ENCODE peak calls at places on chromosomes 5 and 9, in seven cellular contexts. One of them, this sample, is unnamed.

GRCh38 chr9:35914307-35914807 is 5.1 kb downstream of the SPAAR start:
- DNase-seq in tibial artery: no peak
- DNase-seq in neural progenitor cell: peak; percentile 74
- DNase-seq in brain microvascular endothelial cell: no peak
- DNase-seq in transverse colon: peak; percentile 75
- DNase-seq in esophagus squamous epithelium: no peak
- DNase-seq in fibroblast of lung: peak; percentile 34
- DNase-seq in this sample: no peak

GRCh38 chr5:140169410-140169809 is 5.6 kb upstream of the CYSTM1 start:
- DNase-seq in tibial artery: no peak
- DNase-seq in neural progenitor cell: no peak
- DNase-seq in brain microvascular endothelial cell: no peak
- DNase-seq in transverse colon: no peak
- DNase-seq in esophagus squamous epithelium: no peak
- DNase-seq in fibroblast of lung: no peak
- DNase-seq in this sample: no peak

GRCh38 chr5:160894-161540 is 30.3 kb upstream of the LRRC14B start:
- DNase-seq in tibial artery: no peak
- DNase-seq in neural progenitor cell: no peak
- DNase-seq in brain microvascular endothelial cell: no peak
- DNase-seq in transverse colon: no peak
- DNase-seq in esophagus squamous epithelium: no peak
- DNase-seq in fibroblast of lung: no peak
- DNase-seq in this sample: no peak

GRCh38 chr5:91024727-91025126 is 358.4 kb downstream of the ARRDC3 start:
- DNase-seq in tibial artery: no peak
- DNase-seq in neural progenitor cell: no peak
- DNase-seq in brain microvascular endothelial cell: no peak
- DNase-seq in transverse colon: no peak
- DNase-seq in esophagus squamous epithelium: no peak
- DNase-seq in fibroblast of lung: no peak
- DNase-seq in this sample: no peak

GRCh38 chr5:78653969-78654368 is 5.4 kb upstream of the LHFPL2 start:
- DNase-seq in tibial artery: no peak
- DNase-seq in neural progenitor cell: no peak
- DNase-seq in brain microvascular endothelial cell: no peak
- DNase-seq in transverse colon: no peak
- DNase-seq in esophagus squamous epithelium: no peak
- DNase-seq in fibroblast of lung: peak; percentile 33
- DNase-seq in this sample: no peak

GRCh38 chr5:113043491-113043931 is 66.9 kb downstream of the DCP2 start:
- DNase-seq in tibial artery: no peak
- DNase-seq in neural progenitor cell: peak; percentile 72
- DNase-seq in brain microvascular endothelial cell: no peak
- DNase-seq in transverse colon: no peak
- DNase-seq in esophagus squamous epithelium: no peak
- DNase-seq in fibroblast of lung: peak; percentile 51
- DNase-seq in this sample: no peak

GRCh38 chr5:140391312-140391711 is 10.3 kb upstream of the ANKHD1 start:
- DNase-seq in tibial artery: no peak
- DNase-seq in neural progenitor cell: no peak
- DNase-seq in brain microvascular endothelial cell: no peak
- DNase-seq in transverse colon: no peak
- DNase-seq in esophagus squamous epithelium: no peak
- DNase-seq in fibroblast of lung: no peak
- DNase-seq in this sample: no peak

GRCh38 chr9:132977626-132978450 is 656 bp upstream of the GFI1B start:
- DNase-seq in tibial artery: peak; percentile 39
- DNase-seq in neural progenitor cell: peak; percentile 79
- DNase-seq in brain microvascular endothelial cell: peak; percentile 42
- DNase-seq in transverse colon: peak; percentile 81
- DNase-seq in esophagus squamous epithelium: no peak
- DNase-seq in fibroblast of lung: peak; percentile 21
- DNase-seq in this sample: peak; percentile 35

GRCh38 chr5:103079796-103080195 is 40.1 kb downstream of the GIN1 start:
- DNase-seq in tibial artery: no peak
- DNase-seq in neural progenitor cell: no peak
- DNase-seq in brain microvascular endothelial cell: no peak
- DNase-seq in transverse colon: no peak
- DNase-seq in esophagus squamous epithelium: no peak
- DNase-seq in fibroblast of lung: no peak
- DNase-seq in this sample: no peak

GRCh38 chr5:15577831-15578230 is 77.9 kb downstream of the FBXL7 start:
- DNase-seq in tibial artery: no peak
- DNase-seq in neural progenitor cell: no peak
- DNase-seq in brain microvascular endothelial cell: no peak
- DNase-seq in transverse colon: no peak
- DNase-seq in esophagus squamous epithelium: no peak
- DNase-seq in fibroblast of lung: no peak
- DNase-seq in this sample: no peak

GRCh38 chr9:88604836-88605499 is 70.0 kb downstream of the NXNL2 start:
- DNase-seq in tibial artery: no peak
- DNase-seq in neural progenitor cell: no peak
- DNase-seq in brain microvascular endothelial cell: no peak
- DNase-seq in transverse colon: no peak
- DNase-seq in esophagus squamous epithelium: no peak
- DNase-seq in fibroblast of lung: peak; percentile 30
- DNase-seq in this sample: no peak

DNA sequence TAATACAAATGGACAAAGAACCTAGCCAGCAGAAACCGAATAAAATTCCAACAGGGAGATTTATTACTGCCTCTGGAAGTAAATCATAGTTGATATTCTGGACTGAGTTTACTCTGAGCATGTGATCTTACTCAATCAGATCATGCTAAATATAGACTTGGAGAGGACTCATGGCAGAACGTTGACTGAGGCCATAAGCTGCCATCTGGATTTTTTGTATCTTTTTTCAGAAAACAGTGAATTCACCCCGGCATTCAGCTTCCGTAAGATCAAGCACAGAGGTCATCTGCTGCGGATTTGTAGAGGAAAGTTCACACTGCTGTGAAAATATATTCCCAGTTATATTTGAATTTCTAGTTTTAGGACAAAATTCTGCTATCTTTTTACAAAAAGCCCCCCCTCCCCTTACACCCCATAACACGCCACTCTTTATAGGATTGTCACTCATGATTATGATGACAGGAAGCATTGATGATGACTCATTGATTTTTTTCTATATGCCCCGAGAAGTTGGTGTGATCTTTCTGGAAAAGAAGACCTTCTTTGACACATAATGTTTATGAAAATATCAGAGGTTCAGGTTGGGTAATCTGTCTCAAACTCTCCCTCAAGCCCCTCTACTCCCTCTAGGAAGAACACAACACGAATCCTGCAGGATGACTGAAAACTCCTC is 70.7 kb downstream of the NXNL2 start:
- DNase-seq in tibial artery: no peak
- DNase-seq in neural progenitor cell: no peak
- DNase-seq in brain microvascular endothelial cell: no peak
- DNase-seq in transverse colon: no peak
- DNase-seq in esophagus squamous epithelium: no peak
- DNase-seq in fibroblast of lung: peak; percentile 28
- DNase-seq in this sample: no peak
- H3K4me3 ChIP-seq in tibial artery: no peak overlapping the region
- H3K4me3 ChIP-seq in neural progenitor cell: no peak overlapping the region
- H3K4me3 ChIP-seq in brain microvascular endothelial cell: no peak overlapping the region
- H3K4me3 ChIP-seq in transverse colon: no peak overlapping the region
- H3K4me3 ChIP-seq in esophagus squamous epithelium: no peak overlapping the region
- H3K4me3 ChIP-seq in fibroblast of lung: no peak overlapping the region
- H3K4me3 ChIP-seq in this sample: no peak overlapping the region

DNA sequence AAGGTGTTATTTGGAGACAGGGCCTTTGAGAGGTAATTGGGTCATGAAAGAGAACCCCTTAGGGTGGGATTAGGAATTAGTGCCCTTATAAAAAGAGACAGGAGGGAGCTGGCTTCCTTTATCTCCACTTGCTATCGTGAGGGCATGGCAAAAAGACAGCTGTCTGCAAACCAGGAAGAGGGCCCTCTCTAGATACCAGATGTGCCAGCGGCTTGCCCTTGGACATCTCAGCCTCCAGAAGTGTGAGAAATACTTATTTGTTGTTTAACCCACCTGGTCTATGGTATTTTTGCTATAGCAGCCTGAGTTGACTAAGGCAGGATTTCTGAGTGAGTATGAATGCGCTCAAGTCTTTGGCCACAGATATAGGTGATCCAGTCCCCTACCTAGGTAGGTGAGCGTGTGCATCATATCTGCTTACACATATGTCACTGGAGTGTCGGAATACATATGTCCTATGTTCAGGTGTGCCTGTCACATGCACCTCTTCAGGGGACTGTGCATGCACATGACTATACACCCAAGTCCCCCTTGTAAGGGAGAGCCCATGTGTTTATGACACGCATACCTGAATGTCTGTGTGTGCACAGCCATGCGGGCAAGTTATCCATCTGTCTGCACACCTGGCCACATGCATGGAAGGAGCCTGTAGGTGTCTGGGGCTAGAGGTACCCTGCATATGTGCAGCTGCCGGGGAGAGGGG is 817 bp upstream of the RGS14 start:
- DNase-seq in tibial artery: no peak
- DNase-seq in neural progenitor cell: no peak
- DNase-seq in brain microvascular endothelial cell: no peak
- DNase-seq in transverse colon: no peak
- DNase-seq in esophagus squamous epithelium: no peak
- DNase-seq in fibroblast of lung: no peak
- DNase-seq in this sample: no peak
- H3K4me3 ChIP-seq in tibial artery: no peak overlapping the region
- H3K4me3 ChIP-seq in neural progenitor cell: no peak overlapping the region
- H3K4me3 ChIP-seq in brain microvascular endothelial cell: no peak overlapping the region
- H3K4me3 ChIP-seq in transverse colon: no peak overlapping the region
- H3K4me3 ChIP-seq in esophagus squamous epithelium: peak overlapping the region; percentile 63
- H3K4me3 ChIP-seq in fibroblast of lung: no peak overlapping the region
- H3K4me3 ChIP-seq in this sample: peak overlapping the region; percentile 75

GRCh38 chr5:158174918-158175663 is 316.1 kb upstream of the CLINT1 start:
- DNase-seq in tibial artery: peak; percentile 75
- DNase-seq in neural progenitor cell: peak; percentile 92
- DNase-seq in brain microvascular endothelial cell: peak; percentile 69
- DNase-seq in transverse colon: peak; percentile 77
- DNase-seq in esophagus squamous epithelium: no peak
- DNase-seq in fibroblast of lung: peak; percentile 43
- DNase-seq in this sample: peak; percentile 49
- H3K4me3 ChIP-seq in tibial artery: no peak overlapping the region
- H3K4me3 ChIP-seq in neural progenitor cell: no peak overlapping the region
- H3K4me3 ChIP-seq in brain microvascular endothelial cell: no peak overlapping the region
- H3K4me3 ChIP-seq in transverse colon: no peak overlapping the region
- H3K4me3 ChIP-seq in esophagus squamous epithelium: no peak overlapping the region
- H3K4me3 ChIP-seq in fibroblast of lung: no peak overlapping the region
- H3K4me3 ChIP-seq in this sample: no peak overlapping the region

DNA sequence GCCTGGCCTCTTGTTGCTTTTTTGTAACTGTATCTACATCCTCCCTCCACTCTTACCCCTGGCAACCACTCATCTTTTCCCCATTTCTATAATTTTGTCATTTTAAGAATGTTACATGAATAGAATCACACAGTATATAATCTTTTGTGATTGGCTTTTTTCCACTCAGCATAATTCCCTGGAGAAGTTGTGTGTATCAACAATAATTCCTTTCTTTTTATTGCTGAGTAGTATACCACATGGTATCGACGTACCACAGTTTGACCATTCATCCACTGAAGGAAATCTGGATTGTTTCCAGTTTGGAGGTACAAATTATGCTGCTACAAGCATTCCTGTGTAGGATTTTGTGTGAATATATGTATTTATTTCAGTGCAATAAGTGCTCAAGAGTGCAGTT is 21.7 kb upstream of the ENTREP1 start:
- DNase-seq in tibial artery: no peak
- DNase-seq in neural progenitor cell: no peak
- DNase-seq in brain microvascular endothelial cell: no peak
- DNase-seq in transverse colon: no peak
- DNase-seq in esophagus squamous epithelium: no peak
- DNase-seq in fibroblast of lung: no peak
- DNase-seq in this sample: no peak
- H3K4me3 ChIP-seq in tibial artery: no peak overlapping the region
- H3K4me3 ChIP-seq in neural progenitor cell: no peak overlapping the region
- H3K4me3 ChIP-seq in brain microvascular endothelial cell: no peak overlapping the region
- H3K4me3 ChIP-seq in transverse colon: no peak overlapping the region
- H3K4me3 ChIP-seq in esophagus squamous epithelium: no peak overlapping the region
- H3K4me3 ChIP-seq in fibroblast of lung: no peak overlapping the region
- H3K4me3 ChIP-seq in this sample: no peak overlapping the region

DNA sequence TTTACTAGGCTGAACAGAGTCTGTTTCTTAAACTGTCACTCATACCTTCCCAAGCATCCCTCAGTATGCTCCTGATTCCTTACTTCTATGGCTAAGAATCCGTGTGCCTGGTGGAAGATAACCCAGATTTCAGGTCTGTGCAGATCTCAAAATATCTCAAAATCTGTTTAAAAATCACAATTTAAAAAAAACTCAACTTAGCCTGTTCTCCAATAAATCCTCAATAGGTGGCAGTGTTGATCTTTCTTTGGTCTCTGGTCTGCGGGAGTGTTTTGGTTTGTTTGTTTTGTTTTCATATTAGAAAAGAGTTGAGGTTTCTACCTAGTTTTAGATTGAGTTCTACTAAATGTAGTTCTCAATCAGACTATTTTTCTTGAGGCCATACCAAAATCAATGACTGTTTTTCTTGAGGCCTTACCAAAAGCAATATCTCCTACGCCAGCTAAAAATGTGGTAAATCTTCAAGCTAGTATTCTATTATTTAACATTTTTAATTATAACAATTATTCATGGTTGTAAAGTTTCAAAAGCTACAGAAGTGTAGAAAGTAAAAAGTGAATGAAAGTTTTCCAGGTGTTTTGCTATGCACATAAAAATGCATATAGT is 57.9 kb downstream of the TGFBR1 start:
- DNase-seq in tibial artery: no peak
- DNase-seq in neural progenitor cell: peak; percentile 56
- DNase-seq in brain microvascular endothelial cell: no peak
- DNase-seq in transverse colon: no peak
- DNase-seq in esophagus squamous epithelium: no peak
- DNase-seq in fibroblast of lung: peak; percentile 20
- DNase-seq in this sample: peak; percentile 43
- H3K4me3 ChIP-seq in tibial artery: no peak overlapping the region
- H3K4me3 ChIP-seq in neural progenitor cell: no peak overlapping the region
- H3K4me3 ChIP-seq in brain microvascular endothelial cell: no peak overlapping the region
- H3K4me3 ChIP-seq in transverse colon: no peak overlapping the region
- H3K4me3 ChIP-seq in esophagus squamous epithelium: no peak overlapping the region
- H3K4me3 ChIP-seq in fibroblast of lung: no peak overlapping the region
- H3K4me3 ChIP-seq in this sample: no peak overlapping the region

GRCh38 chr5:134115806-134116175 is 1.3 kb downstream of the TCF7 start:
- DNase-seq in tibial artery: no peak
- DNase-seq in neural progenitor cell: no peak
- DNase-seq in brain microvascular endothelial cell: no peak
- DNase-seq in transverse colon: no peak
- DNase-seq in esophagus squamous epithelium: no peak
- DNase-seq in fibroblast of lung: peak; percentile 14
- DNase-seq in this sample: no peak
- H3K4me3 ChIP-seq in tibial artery: no peak overlapping the region
- H3K4me3 ChIP-seq in neural progenitor cell: peak overlapping the region; percentile 75
- H3K4me3 ChIP-seq in brain microvascular endothelial cell: peak overlapping the region; percentile 47
- H3K4me3 ChIP-seq in transverse colon: peak overlapping the region; percentile 72
- H3K4me3 ChIP-seq in esophagus squamous epithelium: peak overlapping the region; percentile 78
- H3K4me3 ChIP-seq in fibroblast of lung: peak overlapping the region; percentile 62
- H3K4me3 ChIP-seq in this sample: peak overlapping the region; percentile 78

GRCh38 chr5:56480305-56481146 is 247.4 kb upstream of the ANKRD55 start:
- DNase-seq in tibial artery: peak; percentile 45
- DNase-seq in neural progenitor cell: peak; percentile 87
- DNase-seq in brain microvascular endothelial cell: peak; percentile 84
- DNase-seq in transverse colon: peak; percentile 48
- DNase-seq in esophagus squamous epithelium: no peak
- DNase-seq in fibroblast of lung: peak; percentile 75
- DNase-seq in this sample: no peak
- H3K4me3 ChIP-seq in tibial artery: peak overlapping the region; percentile 66
- H3K4me3 ChIP-seq in neural progenitor cell: peak overlapping the region; percentile 64
- H3K4me3 ChIP-seq in brain microvascular endothelial cell: peak overlapping the region; percentile 66
- H3K4me3 ChIP-seq in transverse colon: peak overlapping the region; percentile 56
- H3K4me3 ChIP-seq in esophagus squamous epithelium: peak overlapping the region; percentile 72
- H3K4me3 ChIP-seq in fibroblast of lung: peak overlapping the region; percentile 73
- H3K4me3 ChIP-seq in this sample: no peak overlapping the region

This sample was measured in Jurkat, Clone E6-1.